ENCODE peak calls at places on chromosome 12, in five cellular contexts. D is left ventricle myocardium inferior, J is HS-27A, B is NCI-H345, W is NCI-H460. V is an unnamed sample.

GRCh38 chr12:67364228-67364627 is 95.1 kb downstream of the CAND1 start:
- DNase-seq in W (no peak), B (no peak), J (no peak), D (no peak), V (no peak)

GRCh38 chr12:116489116-116489515 is 70.1 kb upstream of the MAP1LC3B2 start:
- DNase-seq in D (no peak), J (no peak), W (no peak), B (no peak), V (no peak)

GRCh38 chr12:49671051-49671765 is 36.0 kb downstream of the FMNL3 start:
- DNase-seq in B (no peak), J (no peak), W (no peak), D (no peak), V (peak)

GRCh38 chr12:111767362-111768158 is 827 bp downstream of the ALDH2 start:
- DNase-seq in D (no peak), W (no peak), B (peak), J (no peak), V (no peak)

GRCh38 chr12:5428332-5429221 is 3.3 kb upstream of the NTF3 start:
- DNase-seq in J (peak), D (no peak), W (no peak), B (peak), V (peak)

GRCh38 chr12:112183141-112183581 is 57.8 kb downstream of the TRAFD1 start:
- DNase-seq in W (no peak), B (no peak), J (no peak), D (no peak), V (no peak)

GRCh38 chr12:26651036-26651435 is 182.0 kb downstream of the ITPR2 start:
- DNase-seq in D (no peak), B (no peak), J (no peak), W (no peak), V (no peak)

GRCh38 chr12:88579941-88580871 is at the start of gene KITLG:
- DNase-seq in W (peak), B (peak), J (peak), D (peak), V (no peak)

GRCh38 chr12:121378736-121379135 is 21.2 kb upstream of the RNF34 start:
- DNase-seq in J (no peak), W (no peak), B (no peak), D (no peak), V (no peak)

GRCh38 chr12:1805441-1806081 is 14.8 kb upstream of the LRTM2 start:
- DNase-seq in J (no peak), W (no peak), D (peak), B (no peak), V (no peak)

GRCh38 chr12:56142184-56142784 is 10.1 kb upstream of the MYL6B start:
- DNase-seq in J (no peak), W (no peak), D (no peak), B (no peak), V (no peak)

GRCh38 chr12:15146585-15146984 is 74.6 kb downstream of the RERG start:
- DNase-seq in J (no peak), W (no peak), B (no peak), D (no peak), V (no peak)

GRCh38 chr12:14275886-14276285 is 89.6 kb upstream of the ATF7IP start:
- DNase-seq in B (no peak), W (no peak), D (no peak), J (no peak), V (no peak)

GRCh38 chr12:108663324-108664015 is 29.8 kb upstream of the SELPLG start:
- DNase-seq in W (no peak), D (no peak), B (no peak), J (no peak), V (no peak)

GRCh38 chr12:106321139-106321850 is 18.8 kb downstream of the TCP11L2 start:
- DNase-seq in J (no peak), D (no peak), B (no peak), W (no peak), V (no peak)

GRCh38 chr12:116855744-116856470 is 25.3 kb downstream of the HRK start:
- DNase-seq in W (no peak), J (no peak), B (no peak), D (no peak), V (no peak)

GRCh38 chr12:74365178-74365964 is 172.3 kb upstream of the ATXN7L3B start:
- DNase-seq in B (peak), D (no peak), J (peak), W (peak), V (peak)

GRCh38 chr12:130436741-130437501 is 99.2 kb downstream of the PIWIL1 start:
- DNase-seq in W (no peak), B (no peak), J (no peak), D (no peak), V (no peak)

GRCh38 chr12:93108958-93109357 is 179.9 kb upstream of the EEA1 start:
- DNase-seq in W (no peak), D (no peak), B (no peak), J (no peak), V (no peak)